ENCODE peak calls at places on chromosomes 3 and 15, in six cellular contexts. One of them, this sample, is unnamed.

GRCh38 chr3:88005066-88005465 is 53.7 kb downstream of the CGGBP1 start:
- DNase-seq in neural progenitor cell: peak; percentile 28
- DNase-seq in A549: peak; percentile 49
- DNase-seq in H9: no peak
- DNase-seq in mammary epithelial cell: no peak
- DNase-seq in PC-9: no peak
- DNase-seq in this sample: no peak

GRCh38 chr3:48411606-48412374 is 18.1 kb downstream of the PLXNB1 start:
- DNase-seq in neural progenitor cell: no peak
- DNase-seq in A549: no peak
- DNase-seq in H9: no peak
- DNase-seq in PC-9: no peak
- DNase-seq in mammary epithelial cell: no peak
- DNase-seq in this sample: no peak

GRCh38 chr3:98744283-98744682 is 18.9 kb upstream of the ST3GAL6 start:
- DNase-seq in neural progenitor cell: no peak
- DNase-seq in mammary epithelial cell: no peak
- DNase-seq in H9: no peak
- DNase-seq in PC-9: no peak
- DNase-seq in A549: no peak
- DNase-seq in this sample: no peak

GRCh38 chr15:93034512-93034911 is 54.5 kb downstream of the RGMA start:
- DNase-seq in A549: no peak
- DNase-seq in H9: no peak
- DNase-seq in mammary epithelial cell: no peak
- DNase-seq in neural progenitor cell: no peak
- DNase-seq in PC-9: no peak
- DNase-seq in this sample: no peak

GRCh38 chr3:151183253-151183652 is 19.8 kb downstream of the GPR171 start:
- DNase-seq in A549: no peak
- DNase-seq in PC-9: no peak
- DNase-seq in H9: no peak
- DNase-seq in mammary epithelial cell: no peak
- DNase-seq in neural progenitor cell: no peak
- DNase-seq in this sample: no peak

GRCh38 chr15:92383528-92384326 is 10.0 kb upstream of the ST8SIA2 start:
- DNase-seq in H9: peak; percentile 80
- DNase-seq in mammary epithelial cell: no peak
- DNase-seq in A549: peak; percentile 51
- DNase-seq in PC-9: no peak
- DNase-seq in neural progenitor cell: peak; percentile 72
- DNase-seq in this sample: peak; percentile 68

GRCh38 chr15:81097893-81098280 is 36.2 kb upstream of the CFAP161 start:
- DNase-seq in H9: no peak
- DNase-seq in neural progenitor cell: no peak
- DNase-seq in A549: no peak
- DNase-seq in mammary epithelial cell: no peak
- DNase-seq in PC-9: no peak
- DNase-seq in this sample: no peak

GRCh38 chr3:189685854-189686253 is 54.7 kb downstream of the TP63 start:
- DNase-seq in H9: no peak
- DNase-seq in PC-9: no peak
- DNase-seq in neural progenitor cell: no peak
- DNase-seq in A549: peak; percentile 72
- DNase-seq in mammary epithelial cell: peak; percentile 70
- DNase-seq in this sample: peak; percentile 17

GRCh38 chr3:75136100-75136897 is 521.8 kb upstream of the CNTN3 start:
- DNase-seq in neural progenitor cell: no peak
- DNase-seq in A549: peak; percentile 67
- DNase-seq in H9: no peak
- DNase-seq in mammary epithelial cell: no peak
- DNase-seq in PC-9: no peak
- DNase-seq in this sample: peak; percentile 44

GRCh38 chr15:39273805-39274411 is 307.0 kb upstream of the THBS1 start:
- DNase-seq in PC-9: peak; percentile 44
- DNase-seq in H9: no peak
- DNase-seq in A549: peak; percentile 94
- DNase-seq in mammary epithelial cell: no peak
- DNase-seq in neural progenitor cell: no peak
- DNase-seq in this sample: peak; percentile 64

GRCh38 chr3:95715137-95715536 is 1099.3 kb upstream of the EPHA6 start:
- DNase-seq in mammary epithelial cell: no peak
- DNase-seq in A549: no peak
- DNase-seq in H9: no peak
- DNase-seq in neural progenitor cell: no peak
- DNase-seq in PC-9: no peak
- DNase-seq in this sample: no peak

GRCh38 chr3:136187868-136188267 is 8.3 kb downstream of the MSL2 start:
- DNase-seq in PC-9: no peak
- DNase-seq in A549: no peak
- DNase-seq in mammary epithelial cell: no peak
- DNase-seq in H9: no peak
- DNase-seq in neural progenitor cell: no peak
- DNase-seq in this sample: no peak

GRCh38 chr3:125150525-125151436 is 61.8 kb downstream of the SLC12A8 start:
- DNase-seq in mammary epithelial cell: no peak
- DNase-seq in H9: peak; percentile 72
- DNase-seq in neural progenitor cell: peak; percentile 38
- DNase-seq in A549: peak; percentile 71
- DNase-seq in PC-9: no peak
- DNase-seq in this sample: peak; percentile 50

GRCh38 chr3:143091438-143091837 is 28.1 kb upstream of the CHST2 start:
- DNase-seq in neural progenitor cell: no peak
- DNase-seq in H9: no peak
- DNase-seq in mammary epithelial cell: no peak
- DNase-seq in A549: no peak
- DNase-seq in PC-9: no peak
- DNase-seq in this sample: no peak

GRCh38 chr3:191358929-191359328 is 28.6 kb upstream of the UTS2B start:
- DNase-seq in H9: no peak
- DNase-seq in A549: no peak
- DNase-seq in neural progenitor cell: no peak
- DNase-seq in PC-9: no peak
- DNase-seq in mammary epithelial cell: peak; percentile 44
- DNase-seq in this sample: no peak

GRCh38 chr3:45665101-45665572 is 24.1 kb upstream of the SACM1L start:
- DNase-seq in PC-9: no peak
- DNase-seq in A549: peak; percentile 76
- DNase-seq in H9: peak; percentile 69
- DNase-seq in mammary epithelial cell: peak; percentile 61
- DNase-seq in neural progenitor cell: peak; percentile 60
- DNase-seq in this sample: peak; percentile 70

GRCh38 chr3:96264701-96265100 is 549.7 kb upstream of the EPHA6 start:
- DNase-seq in neural progenitor cell: no peak
- DNase-seq in PC-9: no peak
- DNase-seq in H9: no peak
- DNase-seq in A549: no peak
- DNase-seq in mammary epithelial cell: no peak
- DNase-seq in this sample: no peak

GRCh38 chr3:71168043-71168720 is 415.3 kb downstream of the FOXP1 start:
- DNase-seq in neural progenitor cell: no peak
- DNase-seq in mammary epithelial cell: peak; percentile 9
- DNase-seq in H9: no peak
- DNase-seq in A549: no peak
- DNase-seq in PC-9: no peak
- DNase-seq in this sample: no peak

GRCh38 chr15:99125061-99125990 is 20.4 kb downstream of the SYNM start:
- DNase-seq in neural progenitor cell: no peak
- DNase-seq in A549: no peak
- DNase-seq in mammary epithelial cell: no peak
- DNase-seq in PC-9: no peak
- DNase-seq in H9: no peak
- DNase-seq in this sample: no peak

GRCh38 chr3:63931290-63931689 is 19.1 kb upstream of the SCAANT1 start:
- DNase-seq in PC-9: no peak
- DNase-seq in A549: no peak
- DNase-seq in H9: no peak
- DNase-seq in mammary epithelial cell: no peak
- DNase-seq in neural progenitor cell: peak; percentile 56
- DNase-seq in this sample: no peak

GRCh38 chr3:21876742-21877141 is 125.7 kb upstream of the ZNF385D start:
- DNase-seq in A549: no peak
- DNase-seq in PC-9: no peak
- DNase-seq in mammary epithelial cell: no peak
- DNase-seq in H9: no peak
- DNase-seq in neural progenitor cell: peak; percentile 41
- DNase-seq in this sample: no peak

GRCh38 chr15:64356443-64357040 is 569 bp upstream of the CSNK1G1 start:
- DNase-seq in mammary epithelial cell: no peak
- DNase-seq in PC-9: no peak
- DNase-seq in H9: no peak
- DNase-seq in neural progenitor cell: peak; percentile 8
- DNase-seq in A549: peak; percentile 90
- DNase-seq in this sample: peak; percentile 84

GRCh38 chr15:29736745-29737023 is 85.6 kb downstream of the TJP1 start:
- DNase-seq in H9: no peak
- DNase-seq in neural progenitor cell: no peak
- DNase-seq in A549: peak; percentile 94
- DNase-seq in PC-9: peak; percentile 59
- DNase-seq in mammary epithelial cell: peak; percentile 87
- DNase-seq in this sample: peak; percentile 49

GRCh38 chr15:82530606-82531379 is 9.5 kb downstream of the RPS17 start:
- DNase-seq in mammary epithelial cell: peak; percentile 74
- DNase-seq in A549: peak; percentile 86
- DNase-seq in H9: peak; percentile 83
- DNase-seq in neural progenitor cell: peak; percentile 76
- DNase-seq in PC-9: peak; percentile 75
- DNase-seq in this sample: peak; percentile 77

GRCh38 chr3:13528217-13528801 is 20.6 kb upstream of the FBLN2 start:
- DNase-seq in H9: peak; percentile 87
- DNase-seq in mammary epithelial cell: no peak
- DNase-seq in neural progenitor cell: peak; percentile 83
- DNase-seq in A549: peak; percentile 49
- DNase-seq in PC-9: no peak
- DNase-seq in this sample: peak; percentile 42

GRCh38 chr3:51710631-51711351 is 3.9 kb downstream of the GRM2 start:
- DNase-seq in H9: peak; percentile 74
- DNase-seq in A549: peak; percentile 16
- DNase-seq in mammary epithelial cell: no peak
- DNase-seq in neural progenitor cell: peak; percentile 51
- DNase-seq in PC-9: peak; percentile 20
- DNase-seq in this sample: no peak
- TF ChIP-seq CTCF in H9: peak; percentile 66
- TF ChIP-seq CTCF in A549: no peak
- TF ChIP-seq CTCF in mammary epithelial cell: no peak
- TF ChIP-seq CTCF in neural progenitor cell: peak; percentile 47
- TF ChIP-seq CTCF in PC-9: peak; percentile 31
- TF ChIP-seq CTCF in this sample: peak; percentile 9

GRCh38 chr15:91254766-91255165 is 154.7 kb downstream of the SV2B start:
- DNase-seq in neural progenitor cell: no peak
- DNase-seq in PC-9: no peak
- DNase-seq in A549: peak; percentile 13
- DNase-seq in H9: no peak
- DNase-seq in mammary epithelial cell: no peak
- DNase-seq in this sample: no peak

GRCh38 chr15:91258436-91258779 is 158.4 kb downstream of the SV2B start:
- DNase-seq in neural progenitor cell: no peak
- DNase-seq in H9: peak; percentile 64
- DNase-seq in PC-9: no peak
- DNase-seq in mammary epithelial cell: no peak
- DNase-seq in A549: peak; percentile 16
- DNase-seq in this sample: no peak

GRCh38 chr15:91257755-91258435 is 157.8 kb downstream of the SV2B start:
- DNase-seq in H9: no peak
- DNase-seq in A549: no peak
- DNase-seq in PC-9: no peak
- DNase-seq in mammary epithelial cell: no peak
- DNase-seq in neural progenitor cell: no peak
- DNase-seq in this sample: no peak

GRCh38 chr15:91253605-91254004 is 153.5 kb downstream of the SV2B start:
- DNase-seq in neural progenitor cell: no peak
- DNase-seq in PC-9: no peak
- DNase-seq in mammary epithelial cell: no peak
- DNase-seq in H9: no peak
- DNase-seq in A549: no peak
- DNase-seq in this sample: no peak

GRCh38 chr15:91255788-91256187 is 155.7 kb downstream of the SV2B start:
- DNase-seq in neural progenitor cell: no peak
- DNase-seq in H9: no peak
- DNase-seq in mammary epithelial cell: no peak
- DNase-seq in A549: no peak
- DNase-seq in PC-9: no peak
- DNase-seq in this sample: no peak
- H3K4me2 ChIP-seq in neural progenitor cell: no peak overlapping the region
- H3K4me2 ChIP-seq in H9: no peak overlapping the region
- H3K4me2 ChIP-seq in mammary epithelial cell: no peak overlapping the region
- H3K4me2 ChIP-seq in A549: no peak overlapping the region
- H3K4me2 ChIP-seq in PC-9: no peak overlapping the region
- H3K4me2 ChIP-seq in this sample: no peak overlapping the region

GRCh38 chr3:187912007-187912406 is 166.7 kb upstream of the BCL6 start:
- DNase-seq in PC-9: no peak
- DNase-seq in H9: no peak
- DNase-seq in neural progenitor cell: no peak
- DNase-seq in A549: no peak
- DNase-seq in mammary epithelial cell: no peak
- DNase-seq in this sample: peak; percentile 24

GRCh38 chr3:187913617-187914033 is 168.4 kb upstream of the BCL6 start:
- DNase-seq in mammary epithelial cell: peak; percentile 49
- DNase-seq in H9: no peak
- DNase-seq in PC-9: peak; percentile 64
- DNase-seq in A549: peak; percentile 74
- DNase-seq in neural progenitor cell: no peak
- DNase-seq in this sample: peak; percentile 18

GRCh38 chr3:187918081-187918644 is 172.9 kb upstream of the BCL6 start:
- DNase-seq in neural progenitor cell: no peak
- DNase-seq in mammary epithelial cell: no peak
- DNase-seq in A549: no peak
- DNase-seq in PC-9: no peak
- DNase-seq in H9: no peak
- DNase-seq in this sample: no peak

GRCh38 chr3:187916072-187916471 is 170.8 kb upstream of the BCL6 start:
- DNase-seq in H9: no peak
- DNase-seq in A549: no peak
- DNase-seq in neural progenitor cell: no peak
- DNase-seq in mammary epithelial cell: no peak
- DNase-seq in PC-9: no peak
- DNase-seq in this sample: no peak

GRCh38 chr3:187914231-187914630 is 169.0 kb upstream of the BCL6 start:
- DNase-seq in neural progenitor cell: no peak
- DNase-seq in mammary epithelial cell: peak; percentile 28
- DNase-seq in A549: no peak
- DNase-seq in H9: no peak
- DNase-seq in PC-9: peak; percentile 77
- DNase-seq in this sample: no peak
- H3K27ac ChIP-seq in neural progenitor cell: no peak overlapping the region
- H3K27ac ChIP-seq in mammary epithelial cell: no peak overlapping the region
- H3K27ac ChIP-seq in A549: peak overlapping the region; percentile 76
- H3K27ac ChIP-seq in H9: no peak overlapping the region
- H3K27ac ChIP-seq in PC-9: peak overlapping the region; percentile 94
- H3K27ac ChIP-seq in this sample: peak overlapping the region; percentile 63

DNA sequence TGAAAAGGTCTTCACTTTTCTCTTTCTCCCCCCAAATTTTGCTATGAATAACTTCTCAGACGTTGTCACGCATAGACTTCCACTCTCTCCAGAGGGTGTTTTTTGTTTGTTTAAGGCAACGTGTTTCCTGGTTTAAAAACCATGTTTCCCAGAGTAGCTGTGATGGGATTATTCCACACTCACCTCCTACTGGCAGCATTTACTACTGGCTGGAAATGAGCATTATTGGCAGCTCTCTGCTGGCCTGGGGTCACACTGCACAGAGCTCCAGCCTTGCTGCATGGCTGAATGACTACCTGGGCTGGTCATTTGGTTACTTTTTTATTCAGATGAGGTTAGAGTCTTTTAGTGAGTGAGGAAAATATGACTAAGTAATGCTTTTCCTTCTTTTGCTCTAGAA is 65.2 kb downstream of the RARB start:
- DNase-seq in mammary epithelial cell: no peak
- DNase-seq in H9: no peak
- DNase-seq in neural progenitor cell: no peak
- DNase-seq in A549: peak; percentile 5
- DNase-seq in PC-9: no peak
- DNase-seq in this sample: no peak
- TF ChIP-seq CTCF in mammary epithelial cell: no peak
- TF ChIP-seq CTCF in H9: no peak
- TF ChIP-seq CTCF in neural progenitor cell: no peak
- TF ChIP-seq CTCF in A549: no peak
- TF ChIP-seq CTCF in PC-9: no peak
- TF ChIP-seq CTCF in this sample: no peak

This sample was measured in hepatocyte.